ENCODE peak calls at places on chromosome 7, in eight cellular contexts. I, T, C, Z, V, N, L and G are unnamed samples.

GRCh38 chr7:47389923-47390630 is 191.8 kb downstream of the TNS3 start:
- DNase-seq in I (no peak), T (no peak), C (no peak), Z (no peak), V (no peak), N (no peak), L (no peak), G (no peak)

GRCh38 chr7:157855452-157856213 is 518.8 kb downstream of the DNAJB6 start:
- DNase-seq in I (no peak), T (no peak), C (no peak), Z (no peak), V (no peak), N (no peak), L (no peak), G (no peak)

GRCh38 chr7:123871998-123872867 is 27.3 kb downstream of the HYAL4 start:
- DNase-seq in I (peak), T (peak), C (peak), Z (peak), V (peak), N (no peak), L (peak), G (no peak)

GRCh38 chr7:149836434-149836833 is 1.7 kb upstream of the ZNF862 start:
- DNase-seq in I (no peak), T (no peak), C (no peak), Z (no peak), V (no peak), N (no peak), L (no peak), G (no peak)

GRCh38 chr7:151225948-151226510 is 976 bp downstream of the ABCF2 start:
- DNase-seq in I (no peak), T (no peak), C (no peak), Z (no peak), V (no peak), N (no peak), L (no peak), G (peak)

GRCh38 chr7:38542156-38542555 is 89.0 kb downstream of the AMPH start:
- DNase-seq in I (no peak), T (no peak), C (no peak), Z (no peak), V (peak), N (no peak), L (no peak), G (no peak)

GRCh38 chr7:50860174-50860573 is 77.5 kb upstream of the GRB10 start:
- DNase-seq in I (no peak), T (no peak), C (no peak), Z (no peak), V (no peak), N (no peak), L (no peak), G (no peak)

GRCh38 chr7:30285531-30286284 is 1.3 kb downstream of the ZNRF2 start:
- DNase-seq in I (peak), T (peak), C (no peak), Z (peak), V (peak), N (no peak), L (peak), G (peak)

GRCh38 chr7:39339591-39339990 is 226.6 kb upstream of the YAE1 start:
- DNase-seq in I (no peak), T (no peak), C (no peak), Z (no peak), V (no peak), N (no peak), L (no peak), G (peak)